ENCODE peak calls at places on chromosomes 2 and 18, in nine cellular contexts. One of them, this sample, is unnamed.

GRCh38 chr18:13726972-13727331 is 479 bp downstream of the RNMT start:
- DNase-seq in endothelial cell of umbilical vein: no peak
- DNase-seq in psoas muscle: peak; percentile 84
- DNase-seq in cardiac muscle cell: peak; percentile 64
- DNase-seq in IMR-90: peak; percentile 56
- DNase-seq in tibial nerve: peak; percentile 37
- DNase-seq in upper lobe of right lung: no peak
- DNase-seq in left lung: peak; percentile 87
- DNase-seq in GM12878: no peak
- DNase-seq in this sample: peak; percentile 32

GRCh38 chr2:187499941-187500532 is 52.0 kb upstream of the CALCRL start:
- DNase-seq in endothelial cell of umbilical vein: peak; percentile 75
- DNase-seq in psoas muscle: peak; percentile 48
- DNase-seq in cardiac muscle cell: peak; percentile 74
- DNase-seq in IMR-90: peak; percentile 66
- DNase-seq in tibial nerve: peak; percentile 88
- DNase-seq in upper lobe of right lung: no peak
- DNase-seq in left lung: no peak
- DNase-seq in GM12878: no peak
- DNase-seq in this sample: peak; percentile 23

GRCh38 chr18:11909597-11910026 is 1.5 kb upstream of the MPPE1 start:
- DNase-seq in endothelial cell of umbilical vein: peak; percentile 49
- DNase-seq in psoas muscle: no peak
- DNase-seq in cardiac muscle cell: peak; percentile 49
- DNase-seq in IMR-90: peak; percentile 55
- DNase-seq in tibial nerve: peak; percentile 9
- DNase-seq in upper lobe of right lung: no peak
- DNase-seq in left lung: no peak
- DNase-seq in GM12878: no peak
- DNase-seq in this sample: no peak

GRCh38 chr18:8719192-8719591 is 13.8 kb downstream of the MTCL1 start:
- DNase-seq in endothelial cell of umbilical vein: no peak
- DNase-seq in psoas muscle: no peak
- DNase-seq in cardiac muscle cell: no peak
- DNase-seq in IMR-90: no peak
- DNase-seq in tibial nerve: no peak
- DNase-seq in upper lobe of right lung: no peak
- DNase-seq in left lung: no peak
- DNase-seq in GM12878: no peak
- DNase-seq in this sample: no peak

GRCh38 chr18:26549486-26550435 is 1.4 kb upstream of the KCTD1 start:
- DNase-seq in endothelial cell of umbilical vein: peak; percentile 38
- DNase-seq in psoas muscle: peak; percentile 69
- DNase-seq in cardiac muscle cell: peak; percentile 77
- DNase-seq in IMR-90: peak; percentile 38
- DNase-seq in tibial nerve: peak; percentile 29
- DNase-seq in upper lobe of right lung: peak; percentile 84
- DNase-seq in left lung: peak; percentile 88
- DNase-seq in GM12878: no peak
- DNase-seq in this sample: no peak

GRCh38 chr2:180411631-180412030 is 404.5 kb upstream of the CWC22 start:
- DNase-seq in endothelial cell of umbilical vein: peak; percentile 87
- DNase-seq in psoas muscle: no peak
- DNase-seq in cardiac muscle cell: peak; percentile 14
- DNase-seq in IMR-90: no peak
- DNase-seq in tibial nerve: no peak
- DNase-seq in upper lobe of right lung: no peak
- DNase-seq in left lung: no peak
- DNase-seq in GM12878: no peak
- DNase-seq in this sample: no peak

GRCh38 chr2:60053791-60054190 is 499.7 kb downstream of the BCL11A start:
- DNase-seq in endothelial cell of umbilical vein: no peak
- DNase-seq in psoas muscle: no peak
- DNase-seq in cardiac muscle cell: no peak
- DNase-seq in IMR-90: no peak
- DNase-seq in tibial nerve: no peak
- DNase-seq in upper lobe of right lung: no peak
- DNase-seq in left lung: no peak
- DNase-seq in GM12878: no peak
- DNase-seq in this sample: no peak

GRCh38 chr2:106704798-106705197 is 181.2 kb downstream of the ST6GAL2 start:
- DNase-seq in endothelial cell of umbilical vein: no peak
- DNase-seq in psoas muscle: no peak
- DNase-seq in cardiac muscle cell: no peak
- DNase-seq in IMR-90: no peak
- DNase-seq in tibial nerve: no peak
- DNase-seq in upper lobe of right lung: no peak
- DNase-seq in left lung: no peak
- DNase-seq in GM12878: no peak
- DNase-seq in this sample: no peak

GRCh38 chr2:231622963-231623362 is 30.3 kb downstream of the TEX44 start:
- DNase-seq in endothelial cell of umbilical vein: no peak
- DNase-seq in psoas muscle: no peak
- DNase-seq in cardiac muscle cell: no peak
- DNase-seq in IMR-90: no peak
- DNase-seq in tibial nerve: no peak
- DNase-seq in upper lobe of right lung: no peak
- DNase-seq in left lung: no peak
- DNase-seq in GM12878: no peak
- DNase-seq in this sample: no peak

GRCh38 chr2:238942080-238942761 is 94.3 kb downstream of the TWIST2 start:
- DNase-seq in endothelial cell of umbilical vein: no peak
- DNase-seq in psoas muscle: no peak
- DNase-seq in cardiac muscle cell: no peak
- DNase-seq in IMR-90: no peak
- DNase-seq in tibial nerve: no peak
- DNase-seq in upper lobe of right lung: peak; percentile 41
- DNase-seq in left lung: no peak
- DNase-seq in GM12878: no peak
- DNase-seq in this sample: no peak

GRCh38 chr2:223979730-223980396 is 22.6 kb downstream of the MRPL44 start:
- DNase-seq in endothelial cell of umbilical vein: no peak
- DNase-seq in psoas muscle: no peak
- DNase-seq in cardiac muscle cell: peak; percentile 36
- DNase-seq in IMR-90: peak; percentile 33
- DNase-seq in tibial nerve: no peak
- DNase-seq in upper lobe of right lung: no peak
- DNase-seq in left lung: no peak
- DNase-seq in GM12878: no peak
- DNase-seq in this sample: no peak

GRCh38 chr18:34929336-34929780 is 111.9 kb upstream of the MAPRE2 start:
- DNase-seq in endothelial cell of umbilical vein: peak; percentile 56
- DNase-seq in psoas muscle: no peak
- DNase-seq in cardiac muscle cell: peak; percentile 64
- DNase-seq in IMR-90: peak; percentile 91
- DNase-seq in tibial nerve: no peak
- DNase-seq in upper lobe of right lung: no peak
- DNase-seq in left lung: no peak
- DNase-seq in GM12878: no peak
- DNase-seq in this sample: no peak

GRCh38 chr2:170371231-170371630 is 193.3 kb downstream of the MYO3B start:
- DNase-seq in endothelial cell of umbilical vein: no peak
- DNase-seq in psoas muscle: no peak
- DNase-seq in cardiac muscle cell: no peak
- DNase-seq in IMR-90: no peak
- DNase-seq in tibial nerve: no peak
- DNase-seq in upper lobe of right lung: no peak
- DNase-seq in left lung: no peak
- DNase-seq in GM12878: no peak
- DNase-seq in this sample: no peak

GRCh38 chr18:24014062-24014985 is at the start of gene TTC39C:
- DNase-seq in endothelial cell of umbilical vein: peak; percentile 29
- DNase-seq in psoas muscle: peak; percentile 79
- DNase-seq in cardiac muscle cell: peak; percentile 86
- DNase-seq in IMR-90: peak; percentile 71
- DNase-seq in tibial nerve: peak; percentile 34
- DNase-seq in upper lobe of right lung: peak; percentile 90
- DNase-seq in left lung: peak; percentile 94
- DNase-seq in GM12878: no peak
- DNase-seq in this sample: peak; percentile 75

GRCh38 chr2:74815955-74816354 is 18.0 kb upstream of the HK2 start:
- DNase-seq in endothelial cell of umbilical vein: no peak
- DNase-seq in psoas muscle: no peak
- DNase-seq in cardiac muscle cell: no peak
- DNase-seq in IMR-90: no peak
- DNase-seq in tibial nerve: no peak
- DNase-seq in upper lobe of right lung: no peak
- DNase-seq in left lung: no peak
- DNase-seq in GM12878: no peak
- DNase-seq in this sample: no peak

GRCh38 chr2:238251986-238252385 is 12.1 kb upstream of the HES6 start:
- DNase-seq in endothelial cell of umbilical vein: no peak
- DNase-seq in psoas muscle: no peak
- DNase-seq in cardiac muscle cell: no peak
- DNase-seq in IMR-90: no peak
- DNase-seq in tibial nerve: no peak
- DNase-seq in upper lobe of right lung: no peak
- DNase-seq in left lung: no peak
- DNase-seq in GM12878: no peak
- DNase-seq in this sample: no peak

GRCh38 chr2:174699993-174700766 is 64.1 kb downstream of the CHRNA1 start:
- DNase-seq in endothelial cell of umbilical vein: peak; percentile 55
- DNase-seq in psoas muscle: no peak
- DNase-seq in cardiac muscle cell: peak; percentile 72
- DNase-seq in IMR-90: peak; percentile 65
- DNase-seq in tibial nerve: no peak
- DNase-seq in upper lobe of right lung: no peak
- DNase-seq in left lung: no peak
- DNase-seq in GM12878: no peak
- DNase-seq in this sample: peak; percentile 66

GRCh38 chr2:39359453-39360038 is 77.5 kb downstream of the MAP4K3 start:
- DNase-seq in endothelial cell of umbilical vein: no peak
- DNase-seq in psoas muscle: no peak
- DNase-seq in cardiac muscle cell: no peak
- DNase-seq in IMR-90: no peak
- DNase-seq in tibial nerve: no peak
- DNase-seq in upper lobe of right lung: no peak
- DNase-seq in left lung: peak; percentile 37
- DNase-seq in GM12878: no peak
- DNase-seq in this sample: no peak

GRCh38 chr18:32298289-32298688 is 108.5 kb downstream of the MEP1B start:
- DNase-seq in endothelial cell of umbilical vein: no peak
- DNase-seq in psoas muscle: no peak
- DNase-seq in cardiac muscle cell: peak; percentile 45
- DNase-seq in IMR-90: no peak
- DNase-seq in tibial nerve: no peak
- DNase-seq in upper lobe of right lung: no peak
- DNase-seq in left lung: no peak
- DNase-seq in GM12878: no peak
- DNase-seq in this sample: no peak

GRCh38 chr2:56210291-56210690 is 26.5 kb downstream of the CCDC85A start:
- DNase-seq in endothelial cell of umbilical vein: no peak
- DNase-seq in psoas muscle: no peak
- DNase-seq in cardiac muscle cell: no peak
- DNase-seq in IMR-90: no peak
- DNase-seq in tibial nerve: no peak
- DNase-seq in upper lobe of right lung: no peak
- DNase-seq in left lung: no peak
- DNase-seq in GM12878: no peak
- DNase-seq in this sample: no peak

DNA sequence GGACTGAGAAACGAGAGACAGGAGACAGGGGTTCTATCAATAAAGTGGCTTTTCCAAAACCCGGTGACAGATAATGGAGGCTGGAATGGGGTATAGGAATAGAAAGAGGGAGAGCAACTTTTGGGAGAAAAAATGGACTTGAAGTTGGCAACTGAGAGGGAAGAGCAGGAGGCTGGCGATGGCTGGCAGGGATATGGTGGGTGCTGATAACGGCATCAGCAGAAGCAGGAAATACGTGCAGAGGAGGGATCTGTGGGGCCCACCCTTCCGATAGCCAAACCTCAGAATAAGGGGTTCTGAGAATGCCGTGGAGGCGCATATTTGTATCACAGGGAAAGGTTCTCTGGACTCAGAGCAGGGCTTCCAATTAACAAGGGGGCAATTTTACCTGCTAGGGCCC is 64.1 kb upstream of the DNMT3A start:
- DNase-seq in endothelial cell of umbilical vein: no peak
- DNase-seq in psoas muscle: no peak
- DNase-seq in cardiac muscle cell: no peak
- DNase-seq in IMR-90: no peak
- DNase-seq in tibial nerve: no peak
- DNase-seq in upper lobe of right lung: no peak
- DNase-seq in left lung: no peak
- DNase-seq in GM12878: no peak
- DNase-seq in this sample: no peak
- H3K4me1 ChIP-seq in endothelial cell of umbilical vein: no peaks in the 10 kb centered on the region
- H3K4me1 ChIP-seq in psoas muscle: no peaks in the 10 kb centered on the region
- H3K4me1 ChIP-seq in cardiac muscle cell: no peaks in the 10 kb centered on the region
- H3K4me1 ChIP-seq in IMR-90: no peaks in the 10 kb centered on the region
- H3K4me1 ChIP-seq in tibial nerve: no peaks in the 10 kb centered on the region
- H3K4me1 ChIP-seq in upper lobe of right lung: no peaks in the 10 kb centered on the region
- H3K4me1 ChIP-seq in left lung: no peaks in the 10 kb centered on the region
- H3K4me1 ChIP-seq in GM12878: peaks cover 58% of the 10 kb centered on the region
- H3K4me1 ChIP-seq in this sample: no peaks in the 10 kb centered on the region

GRCh38 chr2:172248381-172249173 is 145.9 kb upstream of the DLX2 start:
- DNase-seq in endothelial cell of umbilical vein: peak; percentile 59
- DNase-seq in psoas muscle: no peak
- DNase-seq in cardiac muscle cell: no peak
- DNase-seq in IMR-90: peak; percentile 63
- DNase-seq in tibial nerve: no peak
- DNase-seq in upper lobe of right lung: no peak
- DNase-seq in left lung: no peak
- DNase-seq in GM12878: no peak
- DNase-seq in this sample: no peak
- H3K4me1 ChIP-seq in endothelial cell of umbilical vein: peaks cover 70% of the 10 kb centered on the region
- H3K4me1 ChIP-seq in psoas muscle: no peaks in the 10 kb centered on the region
- H3K4me1 ChIP-seq in cardiac muscle cell: peaks cover 13% of the 10 kb centered on the region
- H3K4me1 ChIP-seq in IMR-90: peaks cover 28% of the 10 kb centered on the region
- H3K4me1 ChIP-seq in tibial nerve: peaks cover 4% of the 10 kb centered on the region
- H3K4me1 ChIP-seq in upper lobe of right lung: peaks cover 4% of the 10 kb centered on the region
- H3K4me1 ChIP-seq in left lung: peaks cover 3% of the 10 kb centered on the region
- H3K4me1 ChIP-seq in GM12878: no peaks in the 10 kb centered on the region
- H3K4me1 ChIP-seq in this sample: no peaks in the 10 kb centered on the region

GRCh38 chr18:79695856-79696850 is 16.6 kb downstream of the CTDP1 start:
- DNase-seq in endothelial cell of umbilical vein: no peak
- DNase-seq in psoas muscle: no peak
- DNase-seq in cardiac muscle cell: no peak
- DNase-seq in IMR-90: no peak
- DNase-seq in tibial nerve: no peak
- DNase-seq in upper lobe of right lung: no peak
- DNase-seq in left lung: no peak
- DNase-seq in GM12878: no peak
- DNase-seq in this sample: no peak
- H3K4me1 ChIP-seq in endothelial cell of umbilical vein: no peaks in the 10 kb centered on the region
- H3K4me1 ChIP-seq in psoas muscle: no peaks in the 10 kb centered on the region
- H3K4me1 ChIP-seq in cardiac muscle cell: no peaks in the 10 kb centered on the region
- H3K4me1 ChIP-seq in IMR-90: peaks cover 18% of the 10 kb centered on the region
- H3K4me1 ChIP-seq in tibial nerve: no peaks in the 10 kb centered on the region
- H3K4me1 ChIP-seq in upper lobe of right lung: no peaks in the 10 kb centered on the region
- H3K4me1 ChIP-seq in left lung: no peaks in the 10 kb centered on the region
- H3K4me1 ChIP-seq in GM12878: no peaks in the 10 kb centered on the region
- H3K4me1 ChIP-seq in this sample: no peaks in the 10 kb centered on the region

DNA sequence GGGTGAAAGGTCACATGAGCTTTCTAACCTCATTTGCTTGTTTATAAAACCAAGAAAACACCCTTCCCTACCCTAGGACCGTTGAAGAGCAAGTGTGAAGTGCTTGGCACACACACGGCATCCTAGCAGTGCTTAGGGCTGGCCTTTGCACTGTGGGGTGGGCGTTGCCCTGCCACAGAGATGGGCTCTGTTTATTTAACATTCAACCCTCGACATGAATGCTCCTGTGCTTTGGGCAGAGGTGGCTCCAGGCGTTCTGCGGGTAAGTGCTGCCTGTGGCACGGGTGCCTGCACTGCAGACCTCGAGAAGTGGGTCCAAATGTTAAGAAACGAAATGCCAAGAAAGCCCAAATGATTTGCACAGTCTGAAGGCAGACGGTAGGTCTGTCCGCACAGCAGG is 170.1 kb downstream of the FHOD3 start:
- DNase-seq in endothelial cell of umbilical vein: no peak
- DNase-seq in psoas muscle: no peak
- DNase-seq in cardiac muscle cell: no peak
- DNase-seq in IMR-90: no peak
- DNase-seq in tibial nerve: no peak
- DNase-seq in upper lobe of right lung: no peak
- DNase-seq in left lung: no peak
- DNase-seq in GM12878: no peak
- DNase-seq in this sample: no peak
- H3K4me1 ChIP-seq in endothelial cell of umbilical vein: no peaks in the 10 kb centered on the region
- H3K4me1 ChIP-seq in psoas muscle: peaks cover 27% of the 10 kb centered on the region
- H3K4me1 ChIP-seq in cardiac muscle cell: peaks cover 81% of the 10 kb centered on the region
- H3K4me1 ChIP-seq in IMR-90: peaks cover 7% of the 10 kb centered on the region
- H3K4me1 ChIP-seq in tibial nerve: no peaks in the 10 kb centered on the region
- H3K4me1 ChIP-seq in upper lobe of right lung: no peaks in the 10 kb centered on the region
- H3K4me1 ChIP-seq in left lung: no peaks in the 10 kb centered on the region
- H3K4me1 ChIP-seq in GM12878: no peaks in the 10 kb centered on the region
- H3K4me1 ChIP-seq in this sample: no peaks in the 10 kb centered on the region